ENCODE peak calls at places on chromosomes 1 and 21, in seven cellular contexts. W, H, C, R, U, M and G are unnamed samples.

GRCh38 chr1:35053433-35053832 is 21.7 kb upstream of the ZMYM6 start:
- DNase-seq in W (no peak), H (no peak), C (no peak), R (no peak), U (no peak), M (no peak), G (no peak)

GRCh38 chr21:38848187-38848609 is 42.5 kb downstream of the ETS2 start:
- DNase-seq in W (no peak), H (no peak), C (no peak), R (no peak), U (no peak), M (no peak), G (no peak)

GRCh38 chr1:2379733-2380404 is 11.5 kb downstream of the MORN1 start:
- DNase-seq in W (peak; percentile 39), H (no peak), C (no peak), R (no peak), U (no peak), M (no peak), G (no peak)

GRCh38 chr21:31798842-31799691 is 67.1 kb upstream of the SCAF4 start:
- DNase-seq in W (no peak), H (peak; percentile 48), C (no peak), R (peak; percentile 36), U (no peak), M (no peak), G (no peak)

GRCh38 chr1:200162258-200162657 is 134.7 kb downstream of the NR5A2 start:
- DNase-seq in W (no peak), H (no peak), C (no peak), R (no peak), U (no peak), M (no peak), G (no peak)

GRCh38 chr1:26350701-26351590 is 3.0 kb downstream of the CRYBG2 start:
- DNase-seq in W (no peak), H (no peak), C (no peak), R (no peak), U (peak; percentile 42), M (peak; percentile 87), G (no peak)

GRCh38 chr1:84174051-84174556 is 30.0 kb downstream of the PRKACB start:
- DNase-seq in W (no peak), H (peak; percentile 64), C (no peak), R (peak; percentile 35), U (peak; percentile 85), M (peak; percentile 92), G (no peak)

GRCh38 chr1:39988618-39989343 is 33.8 kb downstream of the MFSD2A start:
- DNase-seq in W (no peak), H (peak; percentile 78), C (no peak), R (no peak), U (peak; percentile 82), M (no peak), G (no peak)

GRCh38 chr1:87178451-87178850 is 150.2 kb upstream of the LMO4 start:
- DNase-seq in W (no peak), H (no peak), C (no peak), R (no peak), U (no peak), M (no peak), G (no peak)

GRCh38 chr1:156360534-156360933 is 8.5 kb upstream of the RHBG start:
- DNase-seq in W (no peak), H (no peak), C (no peak), R (no peak), U (no peak), M (no peak), G (no peak)

GRCh38 chr1:85024736-85025135 is 23.6 kb downstream of the MCOLN3 start:
- DNase-seq in W (no peak), H (no peak), C (no peak), R (no peak), U (no peak), M (peak; percentile 11), G (no peak)

GRCh38 chr1:172863031-172863430 is 187.7 kb downstream of the TNFSF18 start:
- DNase-seq in W (no peak), H (no peak), C (no peak), R (no peak), U (peak; percentile 30), M (no peak), G (no peak)
- H3K4me1 ChIP-seq in W (peaks cover 2% of the 10 kb centered on the region), H (peaks cover 4% of the 10 kb centered on the region), C (no peaks in the 10 kb centered on the region), R (peaks cover 4% of the 10 kb centered on the region), U (peaks cover 9% of the 10 kb centered on the region), M (no peaks in the 10 kb centered on the region), G (peaks cover 7% of the 10 kb centered on the region)

GRCh38 chr1:181094813-181095212 is 6.3 kb downstream of the IER5 start:
- DNase-seq in W (no peak), H (no peak), C (no peak), R (peak; percentile 93), U (no peak), M (peak; percentile 95), G (no peak)

GRCh38 chr1:181097242-181097641 is 8.7 kb downstream of the IER5 start:
- DNase-seq in W (no peak), H (no peak), C (peak; percentile 56), R (no peak), U (no peak), M (no peak), G (no peak)

GRCh38 chr1:181094402-181094801 is 5.9 kb downstream of the IER5 start:
- DNase-seq in W (no peak), H (no peak), C (no peak), R (no peak), U (no peak), M (no peak), G (no peak)

GRCh38 chr1:181095763-181096184 is 7.3 kb downstream of the IER5 start:
- DNase-seq in W (no peak), H (no peak), C (peak; percentile 12), R (peak; percentile 50), U (no peak), M (no peak), G (no peak)

DNA sequence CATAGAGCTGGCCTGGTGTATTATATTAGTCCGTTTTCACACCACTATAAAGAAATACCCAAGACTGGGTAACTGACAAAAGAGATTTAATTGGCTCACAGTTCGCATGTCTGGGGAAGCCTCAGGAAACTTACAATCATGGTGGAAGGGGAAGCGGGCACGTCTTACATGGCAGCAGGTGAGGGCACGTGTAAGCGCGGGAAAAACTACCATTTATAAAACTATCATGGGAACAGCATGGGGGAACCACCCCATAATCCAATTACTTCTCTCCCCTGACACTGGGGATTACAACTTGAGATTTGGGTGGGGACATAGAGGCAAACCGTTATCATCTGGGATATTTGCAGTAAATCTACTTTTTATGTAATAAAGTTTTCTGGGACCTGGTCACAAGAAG is 6.8 kb downstream of the IER5 start:
- DNase-seq in W (no peak), H (no peak), C (no peak), R (no peak), U (no peak), M (no peak), G (no peak)
- H3K4me1 ChIP-seq in W (peaks cover 27% of the 10 kb centered on the region), H (peaks cover 52% of the 10 kb centered on the region), C (peaks cover 68% of the 10 kb centered on the region), R (peaks cover 69% of the 10 kb centered on the region), U (peaks cover 16% of the 10 kb centered on the region), M (peaks cover 20% of the 10 kb centered on the region), G (peaks cover 44% of the 10 kb centered on the region)

DNA sequence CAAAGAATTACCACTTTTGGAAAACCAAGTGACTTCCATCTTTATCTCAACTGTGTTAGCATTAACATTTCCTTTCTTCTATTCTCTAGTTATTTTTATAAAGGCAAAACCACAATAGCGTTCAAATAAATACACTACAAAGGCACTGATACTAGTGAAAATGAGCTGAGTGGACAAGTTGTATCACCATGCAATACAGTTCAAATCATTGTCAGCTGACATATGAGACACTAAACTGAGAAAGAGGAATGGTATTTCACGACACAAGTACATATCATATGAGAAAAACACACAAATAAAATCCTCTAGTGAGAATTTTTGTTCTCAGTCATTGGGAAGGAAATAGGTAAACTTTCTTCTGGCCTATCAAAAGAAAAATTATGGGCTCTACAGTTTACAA is 26.2 kb downstream of the ENAH start:
- DNase-seq in W (no peak), H (peak; percentile 41), C (no peak), R (no peak), U (no peak), M (no peak), G (no peak)
- H3K4me1 ChIP-seq in W (no peaks in the 10 kb centered on the region), H (peaks cover 6% of the 10 kb centered on the region), C (peaks cover 33% of the 10 kb centered on the region), R (peaks cover 25% of the 10 kb centered on the region), U (peaks cover 9% of the 10 kb centered on the region), M (peaks cover 4% of the 10 kb centered on the region), G (no peaks in the 10 kb centered on the region)

DNA sequence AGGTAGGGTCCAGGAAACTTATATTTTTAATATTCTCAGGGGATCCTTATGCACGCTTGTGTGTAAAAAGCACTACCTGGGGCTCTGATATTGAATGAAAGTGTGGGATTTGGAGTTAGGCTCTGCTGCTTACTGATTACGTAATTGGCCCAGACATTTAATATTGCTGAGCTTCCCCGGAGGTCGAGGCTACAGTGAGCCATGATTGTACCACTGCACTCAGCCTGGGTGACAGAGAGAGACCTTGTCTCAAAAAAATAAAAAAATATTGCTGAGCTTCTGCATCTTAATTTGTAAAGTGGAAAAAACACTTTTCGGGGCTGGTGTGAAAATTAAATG is 62.2 kb upstream of the KIF26B start:
- DNase-seq in W (no peak), H (no peak), C (no peak), R (peak; percentile 10), U (no peak), M (no peak), G (no peak)
- H3K4me1 ChIP-seq in W (no peaks in the 10 kb centered on the region), H (peaks cover 20% of the 10 kb centered on the region), C (no peaks in the 10 kb centered on the region), R (peaks cover 4% of the 10 kb centered on the region), U (peaks cover 20% of the 10 kb centered on the region), M (peaks cover 7% of the 10 kb centered on the region), G (no peaks in the 10 kb centered on the region)

GRCh38 chr1:12398135-12398450 is 168.3 kb downstream of the VPS13D start:
- DNase-seq in W (no peak), H (no peak), C (no peak), R (no peak), U (no peak), M (no peak), G (no peak)
- H3K4me1 ChIP-seq in W (peaks cover 15% of the 10 kb centered on the region), H (no peaks in the 10 kb centered on the region), C (peaks cover 9% of the 10 kb centered on the region), R (peaks cover 32% of the 10 kb centered on the region), U (peaks cover 13% of the 10 kb centered on the region), M (no peaks in the 10 kb centered on the region), G (peaks cover 18% of the 10 kb centered on the region)

DNA sequence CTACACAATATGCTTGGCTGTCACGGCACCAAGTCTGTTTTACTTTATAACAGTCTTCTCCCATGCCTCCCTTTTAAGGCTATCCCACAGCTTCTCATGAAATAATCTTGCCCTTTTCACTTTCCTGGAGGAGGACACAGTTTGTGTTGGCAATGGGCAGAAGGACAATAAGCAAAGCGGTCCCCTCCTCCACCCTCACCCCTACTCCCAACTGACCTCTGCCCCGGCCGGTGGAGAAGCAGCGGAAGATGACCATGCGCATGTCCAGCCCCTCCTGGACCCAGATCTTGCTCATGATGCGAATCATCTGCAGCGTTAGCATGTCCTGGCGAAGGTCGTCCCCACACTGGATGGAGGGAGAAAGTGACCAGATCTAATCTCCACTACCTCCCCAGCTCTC is 28.4 kb upstream of the PPP1R15B start:
- DNase-seq in W (no peak), H (no peak), C (no peak), R (no peak), U (no peak), M (no peak), G (no peak)
- H3K4me1 ChIP-seq in W (no peaks in the 10 kb centered on the region), H (peaks cover 68% of the 10 kb centered on the region), C (peaks cover 60% of the 10 kb centered on the region), R (peaks cover 70% of the 10 kb centered on the region), U (peaks cover 56% of the 10 kb centered on the region), M (no peaks in the 10 kb centered on the region), G (no peaks in the 10 kb centered on the region)